ENCODE peak calls at places on chromosomes 11 and 22, in six cellular contexts. I is foreskin fibroblast, N is progenitor cell of endocrine pancreas, A is psoas muscle, O is GM20000, E is tibial nerve. U is an unnamed sample.

GRCh38 chr22:38733329-38734202 is 22.2 kb downstream of the SUN2 start:
- DNase-seq in O (peak; percentile 67), E (peak; percentile 53), I (peak; percentile 57), A (peak; percentile 82), N (peak; percentile 37), U (no peak)

GRCh38 chr11:67494371-67495233 is 10.6 kb downstream of the PITPNM1 start:
- DNase-seq in O (no peak), I (no peak), A (no peak), N (no peak), E (no peak), U (no peak)

GRCh38 chr22:29715705-29716104 is 4.1 kb upstream of the CABP7 start:
- DNase-seq in O (no peak), I (no peak), E (no peak), N (no peak), A (no peak), U (no peak)

GRCh38 chr22:24564376-24565058 is 8.7 kb downstream of the SNRPD3 start:
- DNase-seq in E (no peak), A (no peak), N (no peak), I (peak; percentile 23), O (no peak), U (no peak)

GRCh38 chr11:67022341-67022933 is 497 bp upstream of the SYT12 start:
- DNase-seq in N (no peak), E (no peak), A (peak; percentile 44), O (no peak), I (peak; percentile 39), U (no peak)

GRCh38 chr22:20533879-20534265 is 26.5 kb downstream of the MED15 start:
- DNase-seq in N (no peak), I (peak; percentile 14), O (no peak), E (no peak), A (no peak), U (no peak)

GRCh38 chr22:30425616-30426394 is at the start of gene MTFP1:
- DNase-seq in A (peak; percentile 67), O (peak; percentile 74), I (peak; percentile 79), N (peak; percentile 51), E (no peak), U (peak; percentile 78)

GRCh38 chr22:23119492-23120414 is 22.0 kb downstream of the RSPH14 start:
- DNase-seq in E (no peak), N (no peak), O (peak; percentile 32), A (no peak), I (no peak), U (no peak)

GRCh38 chr11:77046060-77046501 is 11.9 kb downstream of the B3GNT6 start:
- DNase-seq in I (peak; percentile 62), A (no peak), E (no peak), N (peak; percentile 61), O (peak; percentile 84), U (no peak)

GRCh38 chr22:28051787-28052356 is 132.8 kb upstream of the PITPNB start:
- DNase-seq in I (peak; percentile 82), E (peak; percentile 64), N (peak; percentile 61), A (peak; percentile 72), O (peak; percentile 25), U (no peak)

GRCh38 chr22:33747576-33748180 is 172.6 kb downstream of the LARGE1 start:
- DNase-seq in O (no peak), E (no peak), I (no peak), N (no peak), A (no peak), U (no peak)
- TF ChIP-seq CTCF in O (no peak), E (no peak), I (no peak), N (no peak), A (no peak), U (no peak)

DNA sequence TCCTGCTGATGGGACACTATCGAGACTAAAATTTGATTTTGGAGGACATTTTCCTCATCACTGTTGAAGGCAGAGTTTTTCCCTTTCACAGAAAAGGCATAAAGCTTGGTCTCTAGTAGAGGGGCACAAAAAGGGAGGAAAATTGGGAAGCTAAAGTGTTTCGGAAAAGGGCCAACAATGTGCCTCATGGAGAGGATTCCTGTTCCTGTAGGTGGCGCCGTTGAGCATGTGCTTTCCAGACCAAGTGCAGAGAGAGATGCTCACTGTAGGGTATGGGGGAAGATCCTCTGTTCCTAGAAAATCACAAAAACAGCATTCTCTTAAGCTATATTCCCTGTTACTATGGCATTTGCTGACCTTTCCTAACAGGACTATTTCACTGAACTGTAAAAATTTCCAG is 18.4 kb upstream of the OR4C5 start:
- DNase-seq in N (no peak), A (no peak), O (no peak), I (no peak), E (no peak), U (no peak)
- TF ChIP-seq CTCF in N (no peak), A (no peak), O (no peak), I (no peak), E (no peak), U (no peak)

DNA sequence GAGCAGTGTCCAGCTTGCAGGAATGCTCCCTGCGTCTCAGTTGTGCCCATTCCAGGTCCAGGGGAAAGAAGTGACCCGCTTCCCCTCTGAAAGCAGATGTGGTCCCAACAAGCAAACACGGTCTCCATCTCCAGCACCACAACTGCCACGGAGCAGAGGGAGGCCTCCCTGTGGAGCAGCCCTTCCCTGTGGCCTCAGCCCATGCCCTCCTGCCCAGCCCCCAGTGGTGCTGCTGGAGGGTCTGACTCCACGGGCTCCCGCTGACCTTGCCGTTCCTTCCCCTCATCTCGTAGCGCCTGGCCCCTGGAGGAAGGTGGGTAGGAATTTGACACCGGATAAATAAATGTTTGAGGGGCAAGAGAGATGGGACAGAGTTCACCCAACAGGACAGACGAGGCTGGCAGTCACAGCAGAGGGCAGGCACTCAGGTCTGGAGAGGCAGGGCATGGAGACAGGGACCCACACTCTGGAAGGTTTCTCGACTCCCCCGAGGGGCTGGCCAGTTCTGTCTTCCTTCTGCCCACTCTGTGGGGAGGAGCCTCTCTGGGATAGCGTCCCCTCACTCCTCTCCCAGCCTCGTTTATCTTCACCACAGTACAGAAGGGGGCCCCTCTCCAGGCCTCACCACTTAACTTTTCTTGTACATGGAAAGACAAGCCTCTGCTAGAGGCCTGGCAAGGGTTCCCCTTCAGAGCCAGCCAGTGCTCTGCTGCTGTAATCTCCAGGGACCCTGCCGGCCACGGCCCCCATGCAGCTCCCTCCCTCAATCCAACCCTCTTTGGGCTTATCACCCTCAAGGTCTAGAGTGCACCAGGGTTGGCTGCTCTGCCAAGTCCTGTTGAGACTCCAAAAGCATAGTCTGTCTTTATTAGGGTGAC is 7.5 kb upstream of the ST3GAL4 start:
- DNase-seq in O (no peak), I (no peak), N (no peak), A (no peak), E (no peak), U (no peak)
- TF ChIP-seq CTCF in O (no peak), I (no peak), N (no peak), A (no peak), E (no peak), U (no peak)

GRCh38 chr22:40855104-40855959 is 1.1 kb downstream of the ST13 start:
- DNase-seq in I (peak; percentile 39), A (peak; percentile 14), O (no peak), E (no peak), N (no peak), U (no peak)

GRCh38 chr22:40853961-40854360 is 2.5 kb downstream of the ST13 start:
- DNase-seq in O (no peak), E (no peak), N (no peak), I (peak; percentile 30), A (no peak), U (no peak)

GRCh38 chr22:40855960-40856512 is 403 bp downstream of the ST13 start:
- DNase-seq in A (no peak), N (peak; percentile 28), O (peak; percentile 15), E (no peak), I (peak; percentile 38), U (no peak)

GRCh38 chr22:40857309-40857851 is 432 bp downstream of the XPNPEP3 start:
- DNase-seq in O (no peak), N (no peak), I (no peak), E (no peak), A (no peak), U (no peak)

GRCh38 chr22:40856513-40857308 is at the start of the genes ST13 and XPNPEP3:
- DNase-seq in A (peak; percentile 98), E (peak; percentile 95), I (peak; percentile 98), N (peak; percentile 93), O (peak; percentile 92), U (peak; percentile 97)
- TF ChIP-seq CTCF in A (no peak), E (no peak), I (no peak), N (peak; percentile 40), O (no peak), U (peak; percentile 23)

GRCh38 chr11:73248526-73249185 is 23.5 kb upstream of the P2RY6 start:
- DNase-seq in I (no peak), E (no peak), O (no peak), A (no peak), N (no peak), U (no peak)

GRCh38 chr11:73249304-73249703 is 22.8 kb upstream of the P2RY6 start:
- DNase-seq in N (no peak), I (no peak), A (no peak), E (no peak), O (no peak), U (no peak)

GRCh38 chr11:73249858-73250773 is 22.0 kb upstream of the P2RY6 start:
- DNase-seq in O (no peak), N (no peak), E (no peak), A (no peak), I (no peak), U (no peak)

GRCh38 chr11:73257342-73258103 is 14.6 kb upstream of the P2RY6 start:
- DNase-seq in A (peak; percentile 60), I (peak; percentile 94), O (no peak), N (no peak), E (no peak), U (peak; percentile 51)

DNA sequence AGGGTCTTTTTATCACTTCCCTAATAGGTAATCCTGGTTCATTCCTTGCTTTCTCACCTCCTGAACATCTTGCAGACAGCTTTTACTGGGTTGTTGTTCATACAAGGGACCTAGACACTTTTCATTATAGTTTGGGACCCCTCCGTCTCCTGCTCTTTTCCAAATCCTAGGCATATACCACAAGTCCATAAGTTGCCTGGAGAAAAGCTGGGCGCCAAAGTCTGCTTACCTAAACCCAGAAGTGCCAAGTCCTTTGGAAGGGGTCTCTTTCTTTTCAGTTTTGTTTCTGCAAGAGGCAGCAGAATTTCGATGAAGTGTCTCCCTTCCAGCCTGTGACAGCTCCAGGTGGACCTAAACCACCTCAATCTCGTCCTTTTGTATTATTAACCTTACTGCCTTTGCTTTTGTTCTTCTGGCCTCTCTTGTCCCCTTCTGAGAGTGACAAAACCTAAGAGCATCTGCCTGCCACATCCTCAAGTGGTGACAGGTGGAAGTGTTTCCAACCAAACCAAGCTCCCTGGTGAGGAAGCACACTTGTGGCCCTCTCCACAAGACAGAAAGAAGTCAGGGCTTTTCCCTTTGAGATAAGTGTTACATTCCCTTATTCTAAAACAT is 19.5 kb upstream of the P2RY6 start:
- DNase-seq in A (no peak), O (no peak), I (no peak), E (no peak), N (no peak), U (no peak)
- TF ChIP-seq CTCF in A (no peak), O (no peak), I (no peak), E (no peak), N (peak; percentile 15), U (peak; percentile 55)

GRCh38 chr22:37226087-37226486 is 13.8 kb upstream of the SSTR3 start:
- DNase-seq in N (no peak), O (no peak), I (no peak), E (no peak), A (no peak), U (no peak)

GRCh38 chr22:37224757-37225420 is 12.6 kb upstream of the SSTR3 start:
- DNase-seq in I (no peak), E (no peak), A (no peak), N (no peak), O (no peak), U (no peak)

GRCh38 chr22:37226514-37226913 is 14.2 kb upstream of the SSTR3 start:
- DNase-seq in N (no peak), A (no peak), I (no peak), E (no peak), O (no peak), U (no peak)

GRCh38 chr22:37223965-37224551 is 11.8 kb upstream of the SSTR3 start:
- DNase-seq in O (peak; percentile 71), A (no peak), I (no peak), E (no peak), N (no peak), U (no peak)

GRCh38 chr22:37225481-37225880 is 13.2 kb upstream of the SSTR3 start:
- DNase-seq in I (peak; percentile 42), E (no peak), A (no peak), N (no peak), O (no peak), U (no peak)
- TF ChIP-seq CTCF in I (peak; percentile 15), E (no peak), A (no peak), N (no peak), O (no peak), U (no peak)